ENCODE peak calls at places on chromosomes 7 and 10, in seven cellular contexts. V is MM.1S, Y is vagina, J is tibial nerve, N is psoas muscle, D is sigmoid colon, Q is GM23248. U is an unnamed sample. For H3K4me1, the result is how much of the 10 kb centered on the place peaks cover.

GRCh38 chr7:2876031-2876862 is 32.1 kb upstream of the GNA12 start:
- DNase-seq in V (no peak), Y (no peak), J (no peak), N (no peak), D (no peak), Q (peak), U (no peak)

GRCh38 chr7:110050831-110051230 is 1040.1 kb upstream of the LRRN3 start:
- DNase-seq in V (no peak), Y (no peak), J (no peak), N (no peak), D (no peak), Q (no peak), U (no peak)

GRCh38 chr10:119466655-119467054 is 75.9 kb downstream of the RGS10 start:
- DNase-seq in V (no peak), Y (no peak), J (no peak), N (no peak), D (no peak), Q (no peak), U (no peak)

GRCh38 chr7:134878731-134879295 is 99.4 kb downstream of the CALD1 start:
- DNase-seq in V (peak), Y (no peak), J (no peak), N (no peak), D (no peak), Q (no peak), U (no peak)

GRCh38 chr7:2247141-2247985 is 5.3 kb downstream of the NUDT1 start:
- DNase-seq in V (no peak), Y (no peak), J (no peak), N (no peak), D (no peak), Q (peak), U (no peak)

GRCh38 chr7:36589391-36589790 is 134.9 kb downstream of the AOAH start:
- DNase-seq in V (no peak), Y (no peak), J (no peak), N (no peak), D (no peak), Q (no peak), U (no peak)

GRCh38 chr10:70677620-70678249 is 5.4 kb downstream of the ADAMTS14 start:
- DNase-seq in V (no peak), Y (no peak), J (no peak), N (no peak), D (no peak), Q (no peak), U (no peak)

GRCh38 chr10:60466267-60467201 is 76.9 kb upstream of the ANK3 start:
- DNase-seq in V (no peak), Y (no peak), J (no peak), N (no peak), D (no peak), Q (peak), U (no peak)

GRCh38 chr7:33764752-33765451 is 140.4 kb upstream of the BMPER start:
- DNase-seq in V (no peak), Y (no peak), J (no peak), N (no peak), D (no peak), Q (peak), U (no peak)

GRCh38 chr7:66626236-66626957 is 2.3 kb upstream of the KCTD7 start:
- DNase-seq in V (no peak), Y (no peak), J (no peak), N (no peak), D (peak), Q (peak), U (no peak)

GRCh38 chr10:29166713-29167112 is 122.2 kb upstream of the LYZL1 start:
- DNase-seq in V (no peak), Y (no peak), J (no peak), N (no peak), D (no peak), Q (peak), U (no peak)

GRCh38 chr10:65518379-65518778 is 1407.5 kb upstream of the LRRTM3 start:
- DNase-seq in V (no peak), Y (no peak), J (no peak), N (no peak), D (no peak), Q (no peak), U (no peak)

GRCh38 chr7:4189151-4189570 is 492.9 kb upstream of the FOXK1 start:
- DNase-seq in V (no peak), Y (no peak), J (peak), N (peak), D (peak), Q (no peak), U (peak)

GRCh38 chr10:49178489-49179471 is 9.4 kb downstream of the TMEM273 start:
- DNase-seq in V (no peak), Y (peak), J (no peak), N (no peak), D (no peak), Q (no peak), U (no peak)

GRCh38 chr10:77104459-77104980 is 533.1 kb downstream of the KCNMA1 start:
- DNase-seq in V (no peak), Y (no peak), J (peak), N (peak), D (peak), Q (peak), U (no peak)

GRCh38 chr10:63522129-63522687 is 1.0 kb downstream of the REEP3 start:
- DNase-seq in V (peak), Y (no peak), J (no peak), N (no peak), D (no peak), Q (peak), U (no peak)

GRCh38 chr7:359226-359775 is 69.3 kb downstream of the FOXL3 start:
- DNase-seq in V (no peak), Y (no peak), J (no peak), N (no peak), D (peak), Q (no peak), U (peak)

GRCh38 chr10:45294681-45295080 is 20.7 kb downstream of the OR13A1 start:
- DNase-seq in V (no peak), Y (no peak), J (no peak), N (no peak), D (no peak), Q (no peak), U (no peak)

GRCh38 chr7:93921190-93921585 is 347 bp upstream of the GNG11 start:
- DNase-seq in V (no peak), Y (no peak), J (no peak), N (no peak), D (no peak), Q (peak), U (no peak)

GRCh38 chr7:93923291-93923690 is 1.8 kb downstream of the GNG11 start:
- DNase-seq in V (no peak), Y (no peak), J (no peak), N (no peak), D (no peak), Q (no peak), U (no peak)

GRCh38 chr7:93920496-93921189 is 892 bp upstream of the GNG11 start:
- DNase-seq in V (no peak), Y (no peak), J (no peak), N (no peak), D (no peak), Q (peak), U (no peak)

GRCh38 chr7:93923946-93924345 is 2.4 kb downstream of the GNG11 start:
- DNase-seq in V (no peak), Y (no peak), J (no peak), N (no peak), D (no peak), Q (peak), U (no peak)

DNA sequence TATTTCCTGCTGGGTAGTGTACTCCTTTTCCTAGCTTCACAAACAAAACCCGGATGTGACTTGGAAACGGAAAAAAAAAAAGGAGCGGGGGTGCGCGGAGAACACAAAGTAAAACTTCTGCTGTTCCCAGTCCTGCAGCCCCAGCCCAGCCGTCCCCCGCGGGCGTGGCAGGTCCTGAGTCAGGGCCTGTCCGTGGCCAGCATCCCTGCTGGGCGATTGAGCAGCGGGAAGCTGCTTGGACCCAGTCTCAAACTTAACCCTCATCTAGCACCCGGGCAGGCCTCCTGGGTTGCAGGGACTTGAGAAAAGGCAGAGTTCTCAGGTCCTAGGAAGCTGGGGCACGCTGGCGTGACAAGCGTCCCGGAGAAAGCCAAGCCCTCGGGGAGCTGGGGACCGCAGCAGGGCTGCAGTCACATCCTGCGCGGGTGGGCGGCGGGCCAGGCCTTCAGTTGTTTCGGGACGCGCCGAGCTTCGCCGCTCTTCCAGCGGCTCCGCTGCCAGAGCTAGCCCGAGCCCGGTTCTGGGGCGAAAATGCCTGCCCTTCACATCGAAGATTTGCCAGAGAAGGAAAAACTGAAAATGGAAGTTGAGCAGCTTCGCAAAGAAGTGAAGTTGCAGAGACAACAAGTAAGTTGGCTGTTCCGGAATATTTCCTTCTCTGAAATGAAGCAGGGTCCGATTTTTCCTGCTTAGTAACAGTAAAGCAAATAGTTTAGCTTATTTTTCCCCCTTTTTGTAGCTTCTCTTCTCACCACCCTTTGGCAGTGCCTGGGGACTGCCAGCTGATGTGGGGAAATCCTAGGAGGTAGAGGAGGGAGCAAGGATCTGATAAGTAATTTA is at the start of gene GNG11:
- DNase-seq in V (peak), Y (no peak), J (peak), N (peak), D (peak), Q (peak), U (peak)
- H3K4me3 ChIP-seq in V (peak), Y (peak), J (peak), N (peak), D (peak), Q (peak), U (peak)

GRCh38 chr10:99694171-99694570 is 34.9 kb downstream of the ENTPD7 start:
- DNase-seq in V (no peak), Y (no peak), J (no peak), N (no peak), D (no peak), Q (peak), U (no peak)
- H3K27ac ChIP-seq in V (no peak), Y (no peak), J (no peak), N (no peak), D (no peak), Q (peak), U (no peak)

GRCh38 chr10:110803830-110804338 is 67.8 kb upstream of the PDCD4 start:
- DNase-seq in V (peak), Y (no peak), J (no peak), N (peak), D (no peak), Q (peak), U (peak)
- H3K4me1 ChIP-seq in V (under half), Y (under half), J (under half), N (under half), D (under half), Q (under half), U (under half)

GRCh38 chr10:110504111-110504735 is 6.5 kb downstream of the DUSP5 start:
- DNase-seq in V (peak), Y (no peak), J (no peak), N (no peak), D (peak), Q (peak), U (peak)
- H3K4me3 ChIP-seq in V (no peak), Y (peak), J (no peak), N (no peak), D (peak), Q (peak), U (no peak)